ENCODE peak calls at places on chromosomes 2 and 18, in seven cellular contexts. S is K562, W is HepG2, G is SK-N-SH, H is HCT116, D is H1, U is GM12878. Z is an unnamed sample.
A peak's percentile ranks its signal among the peaks of the same experiment; 100 is the strongest.

GRCh38 chr2:23547725-23548124 is 162.7 kb downstream of the KLHL29 start:
- DNase-seq in S (no peak), W (no peak), G (no peak), H (no peak), D (no peak), U (no peak), Z (no peak)

GRCh38 chr18:23227729-23228075 is 92.4 kb downstream of the CABLES1 start:
- DNase-seq in S (no peak), W (peak; percentile 32), G (no peak), H (no peak), D (no peak), U (no peak), Z (no peak)

GRCh38 chr2:42367835-42368234 is 6.8 kb upstream of the COX7A2L start:
- DNase-seq in S (no peak), W (no peak), G (no peak), H (no peak), D (no peak), U (no peak), Z (no peak)

GRCh38 chr2:63735263-63735662 is 106.4 kb upstream of the UGP2 start:
- DNase-seq in S (no peak), W (peak; percentile 39), G (no peak), H (no peak), D (no peak), U (no peak), Z (no peak)

GRCh38 chr2:78417355-78417754 is 608.1 kb upstream of the REG3G start:
- DNase-seq in S (no peak), W (peak; percentile 65), G (peak; percentile 3), H (no peak), D (no peak), U (no peak), Z (no peak)

GRCh38 chr18:35051978-35052377 is 10.8 kb downstream of the MAPRE2 start:
- DNase-seq in S (no peak), W (no peak), G (no peak), H (no peak), D (no peak), U (no peak), Z (no peak)

GRCh38 chr2:169093535-169093934 is 24.2 kb downstream of the DHRS9 start:
- DNase-seq in S (no peak), W (no peak), G (no peak), H (no peak), D (no peak), U (no peak), Z (no peak)

GRCh38 chr2:128632491-128632780 is 313.8 kb upstream of the HS6ST1 start:
- DNase-seq in S (no peak), W (no peak), G (peak; percentile 69), H (no peak), D (no peak), U (no peak), Z (no peak)

GRCh38 chr2:136208682-136209081 is 90.7 kb upstream of the CXCR4 start:
- DNase-seq in S (no peak), W (no peak), G (no peak), H (no peak), D (no peak), U (no peak), Z (no peak)

GRCh38 chr2:79855264-79856006 is 342.6 kb downstream of the CTNNA2 start:
- DNase-seq in S (no peak), W (no peak), G (peak; percentile 59), H (no peak), D (peak; percentile 33), U (no peak), Z (peak; percentile 16)

GRCh38 chr2:21256006-21256405 is 132.2 kb downstream of the TDRD15 start:
- DNase-seq in S (no peak), W (no peak), G (no peak), H (no peak), D (no peak), U (peak; percentile 51), Z (no peak)

GRCh38 chr2:155442755-155443372 is 744.4 kb downstream of the KCNJ3 start:
- DNase-seq in S (no peak), W (no peak), G (no peak), H (peak; percentile 24), D (no peak), U (no peak), Z (no peak)

GRCh38 chr2:234306426-234307173 is 190.3 kb downstream of the ARL4C start:
- DNase-seq in S (no peak), W (no peak), G (no peak), H (no peak), D (no peak), U (no peak), Z (no peak)

GRCh38 chr2:217851191-217852020 is 151.4 kb downstream of the TNS1 start:
- DNase-seq in S (no peak), W (no peak), G (peak; percentile 69), H (no peak), D (no peak), U (no peak), Z (no peak)

GRCh38 chr2:147045113-147045512 is 799.7 kb upstream of the ACVR2A start:
- DNase-seq in S (no peak), W (peak; percentile 45), G (peak; percentile 12), H (peak; percentile 26), D (peak; percentile 41), U (peak; percentile 15), Z (no peak)

GRCh38 chr2:37414470-37414949 is 70.1 kb downstream of the QPCT start:
- DNase-seq in S (peak; percentile 27), W (peak; percentile 39), G (peak; percentile 72), H (peak; percentile 42), D (no peak), U (peak; percentile 53), Z (peak; percentile 29)

GRCh38 chr2:120768112-120769048 is 32.7 kb downstream of the GLI2 start:
- DNase-seq in S (no peak), W (no peak), G (no peak), H (no peak), D (no peak), U (no peak), Z (no peak)

GRCh38 chr2:55231546-55232083 is 478 bp downstream of the CLHC1 start:
- DNase-seq in S (peak; percentile 46), W (no peak), G (no peak), H (no peak), D (no peak), U (no peak), Z (no peak)

GRCh38 chr2:241074901-241075540 is 27.1 kb downstream of the MTERF4 start:
- DNase-seq in S (no peak), W (no peak), G (no peak), H (no peak), D (no peak), U (no peak), Z (no peak)

GRCh38 chr2:62672601-62673000 is 32.9 kb upstream of the EHBP1 start:
- DNase-seq in S (no peak), W (peak; percentile 83), G (no peak), H (no peak), D (peak; percentile 36), U (no peak), Z (peak; percentile 11)

GRCh38 chr2:62669180-62669579 is 36.3 kb upstream of the EHBP1 start:
- DNase-seq in S (no peak), W (no peak), G (no peak), H (no peak), D (no peak), U (no peak), Z (no peak)

GRCh38 chr2:62675062-62675461 is 30.5 kb upstream of the EHBP1 start:
- DNase-seq in S (no peak), W (no peak), G (no peak), H (no peak), D (no peak), U (no peak), Z (no peak)
- TF ChIP-seq JUND in S (no peak), W (no peak), G (no peak), H (no peak), D (no peak), U (no peak), Z (no peak)

DNA sequence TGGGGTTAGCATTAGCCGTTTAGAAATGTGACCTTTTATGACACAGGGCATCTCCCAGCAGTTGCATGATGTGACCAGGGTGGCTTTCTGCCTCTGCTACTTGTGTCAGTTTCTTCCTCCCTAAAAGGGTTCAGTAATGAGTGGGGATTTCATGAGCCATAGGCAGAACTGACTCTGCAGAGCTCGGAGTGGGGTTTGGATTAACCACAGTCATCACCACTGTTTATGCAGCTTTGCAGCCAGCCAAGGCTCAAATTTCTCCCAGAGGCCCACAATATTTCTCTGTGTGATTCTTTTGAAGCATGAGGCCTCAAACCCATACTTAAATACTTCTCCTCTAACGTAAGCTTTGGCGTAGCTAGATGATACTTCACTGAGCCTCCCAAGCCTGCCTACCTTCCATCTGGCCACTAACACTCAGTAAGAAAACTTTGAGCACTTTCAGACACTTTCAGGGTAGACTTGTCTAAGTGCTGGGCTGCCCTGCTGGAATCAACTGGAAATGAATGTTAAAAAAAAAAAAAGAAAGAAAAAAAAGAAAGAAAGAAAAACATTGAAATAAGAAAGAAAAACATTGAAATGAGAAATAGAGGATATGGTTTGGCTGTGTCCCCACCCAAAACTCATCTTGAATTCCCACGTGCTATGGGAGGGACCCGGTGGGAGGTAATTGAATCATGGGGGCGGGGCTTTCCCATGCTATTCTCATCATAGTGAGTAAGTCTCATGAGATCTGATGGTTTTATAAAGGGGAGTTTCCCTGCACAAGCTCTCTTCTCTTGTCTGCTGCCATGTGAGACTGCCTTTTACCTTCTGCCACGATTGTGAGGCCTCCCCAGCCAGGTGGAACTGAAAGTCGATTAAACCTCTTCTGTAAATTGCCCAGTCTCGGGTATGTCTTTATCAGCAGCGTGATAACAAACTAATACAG is 11.5 kb upstream of the LAPTM4A start:
- DNase-seq in S (no peak), W (no peak), G (no peak), H (no peak), D (no peak), U (no peak), Z (no peak)
- TF ChIP-seq JUND in S (no peak), W (no peak), G (no peak), H (no peak), D (no peak), U (no peak), Z (no peak)

DNA sequence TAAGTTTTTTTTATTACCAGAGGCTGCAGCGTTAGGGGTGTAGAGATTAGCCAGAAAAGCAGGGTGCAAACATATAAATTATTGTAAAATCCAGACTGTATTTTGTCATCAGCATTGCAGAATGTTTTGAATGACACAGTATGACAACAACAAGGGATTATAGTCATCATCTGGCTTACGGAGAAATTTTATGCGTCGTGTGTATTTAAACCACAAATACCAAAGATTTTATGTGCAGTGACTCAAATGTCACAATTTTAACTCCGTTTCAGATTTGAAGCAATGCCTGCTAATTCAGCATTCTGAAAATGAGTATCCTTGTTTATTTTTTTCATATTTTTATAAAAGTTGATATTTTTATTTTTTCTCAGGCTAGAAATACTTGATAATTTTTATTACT is 19.4 kb upstream of the TMX3 start:
- DNase-seq in S (no peak), W (no peak), G (no peak), H (no peak), D (no peak), U (no peak), Z (no peak)
- TF ChIP-seq JUND in S (no peak), W (no peak), G (no peak), H (no peak), D (no peak), U (no peak), Z (no peak)

GRCh38 chr2:127577503-127577902 is 42.0 kb downstream of the MYO7B start:
- DNase-seq in S (no peak), W (no peak), G (no peak), H (no peak), D (no peak), U (no peak), Z (no peak)
- TF ChIP-seq JUND in S (no peak), W (no peak), G (no peak), H (no peak), D (no peak), U (no peak), Z (no peak)

Z was measured in T47D.